ENCODE peak calls at places on chromosomes 11 and 22, in seven cellular contexts. M is naive thymus-derived CD4-positive, alpha-beta T cell; P is NCI-H82; U is mesendoderm; Q is GM04503; J is EL; Z is A549. L is an unnamed sample.
A peak's percentile ranks its signal among the peaks of the same experiment; 100 is the strongest.

GRCh38 chr22:32918741-32919140 is 117.2 kb downstream of the TIMP3 start:
- DNase-seq in Q (no peak), M (no peak), J (no peak), P (no peak), Z (no peak), U (no peak), L (no peak)

GRCh38 chr22:43047605-43048004 is 32.7 kb upstream of the PACSIN2 start:
- DNase-seq in M (no peak), U (no peak), J (no peak), Z (no peak), P (peak; percentile 44), Q (no peak), L (no peak)

GRCh38 chr11:8794677-8795103 is 112.1 kb downstream of the RPL27A start:
- DNase-seq in J (no peak), P (peak; percentile 61), M (no peak), Q (no peak), U (peak; percentile 63), Z (no peak), L (no peak)

GRCh38 chr22:30422481-30423295 is 2.9 kb upstream of the MTFP1 start:
- DNase-seq in U (peak; percentile 95), Z (peak; percentile 75), Q (peak; percentile 82), P (no peak), M (peak; percentile 57), J (peak; percentile 98), L (peak; percentile 76)

GRCh38 chr11:118287006-118287405 is 17.5 kb upstream of the CD3E start:
- DNase-seq in M (no peak), U (no peak), P (no peak), J (peak; percentile 38), Z (no peak), Q (peak; percentile 7), L (no peak)

GRCh38 chr11:112174789-112175595 is at the start of gene BCO2:
- DNase-seq in U (peak; percentile 70), Q (peak; percentile 26), Z (peak; percentile 51), P (peak; percentile 82), M (peak; percentile 29), J (peak; percentile 73), L (peak; percentile 82)

GRCh38 chr11:74842967-74843366 is 94.3 kb downstream of the RNF169 start:
- DNase-seq in M (no peak), U (no peak), P (no peak), Q (no peak), Z (no peak), J (no peak), L (no peak)

GRCh38 chr11:64501500-64502427 is 89.3 kb upstream of the SLC22A12 start:
- DNase-seq in Z (no peak), U (no peak), M (no peak), Q (no peak), J (no peak), P (no peak), L (no peak)

GRCh38 chr22:32926600-32926999 is 125.1 kb downstream of the TIMP3 start:
- DNase-seq in J (peak; percentile 29), Q (no peak), M (no peak), P (peak; percentile 64), U (peak; percentile 60), Z (peak; percentile 3), L (peak; percentile 55)

GRCh38 chr22:24926849-24927579 is 19.5 kb downstream of the LHFPL7 start:
- DNase-seq in M (no peak), Z (no peak), P (no peak), U (no peak), Q (no peak), J (peak; percentile 23), L (no peak)

GRCh38 chr22:36368359-36368983 is 19.3 kb downstream of the MYH9 start:
- DNase-seq in Q (peak; percentile 54), M (no peak), Z (no peak), J (peak; percentile 97), U (peak; percentile 99), P (peak; percentile 34), L (peak; percentile 85)

GRCh38 chr11:111836162-111836561 is 35.2 kb downstream of the ALG9 start:
- DNase-seq in U (no peak), P (no peak), M (no peak), Z (no peak), Q (no peak), J (no peak), L (no peak)

GRCh38 chr11:33387996-33388395 is 130.8 kb downstream of the HIPK3 start:
- DNase-seq in Q (no peak), U (no peak), P (no peak), J (no peak), Z (no peak), M (no peak), L (no peak)

GRCh38 chr22:50546326-50547230 is 879 bp downstream of the KLHDC7B start:
- DNase-seq in P (no peak), Z (no peak), Q (no peak), M (no peak), U (no peak), J (no peak), L (peak; percentile 9)

GRCh38 chr11:72634472-72635095 is 39.6 kb downstream of the PDE2A start:
- DNase-seq in U (no peak), Z (no peak), Q (no peak), P (no peak), J (no peak), M (no peak), L (no peak)

GRCh38 chr11:23520226-23520960 is 660.1 kb upstream of the CCDC179 start:
- DNase-seq in M (no peak), U (no peak), J (no peak), P (no peak), Q (no peak), Z (no peak), L (no peak)

GRCh38 chr22:48781868-48782267 is 1045.8 kb downstream of the BRD1 start:
- DNase-seq in J (no peak), P (no peak), M (no peak), U (no peak), Z (no peak), Q (no peak), L (no peak)

GRCh38 chr11:110022548-110022947 is 70.6 kb upstream of the ZC3H12C start:
- DNase-seq in Z (no peak), U (no peak), J (no peak), M (no peak), Q (no peak), P (no peak), L (peak; percentile 15)

GRCh38 chr22:28600546-28601143 is 79.0 kb downstream of the TTC28 start:
- DNase-seq in J (peak; percentile 54), P (peak; percentile 67), M (no peak), Z (peak; percentile 11), Q (no peak), U (peak; percentile 52), L (peak; percentile 40)

GRCh38 chr11:46826310-46827044 is 19.6 kb downstream of the CKAP5 start:
- DNase-seq in U (peak; percentile 91), Z (peak; percentile 54), Q (peak; percentile 25), J (peak; percentile 82), P (peak; percentile 84), M (peak; percentile 72), L (peak; percentile 94)

GRCh38 chr22:50326959-50327710 is at the start of gene DENND6B:
- DNase-seq in Q (no peak), U (peak; percentile 78), P (peak; percentile 81), J (peak; percentile 82), Z (peak; percentile 49), M (peak; percentile 86), L (peak; percentile 96)

GRCh38 chr22:50191041-50191740 is 5.5 kb downstream of the TRABD start:
- DNase-seq in M (no peak), P (no peak), Q (no peak), Z (no peak), U (no peak), J (no peak), L (no peak)

GRCh38 chr11:2302844-2303626 is 1.2 kb downstream of the TSPAN32 start:
- DNase-seq in Q (no peak), U (no peak), P (no peak), Z (no peak), M (no peak), J (no peak), L (no peak)

GRCh38 chr11:97756571-97757335 is 1264.0 kb upstream of the CNTN5 start:
- DNase-seq in P (no peak), Z (no peak), U (no peak), J (no peak), Q (no peak), M (no peak), L (no peak)

GRCh38 chr11:113991718-113992458 is 17.0 kb downstream of the HTR3A start:
- DNase-seq in J (peak; percentile 5), M (no peak), Z (no peak), Q (no peak), P (peak; percentile 91), U (no peak), L (no peak)

GRCh38 chr11:122157540-122158173 is 41.6 kb upstream of the BLID start:
- DNase-seq in U (no peak), Z (no peak), P (no peak), M (no peak), J (no peak), Q (no peak), L (no peak)

GRCh38 chr11:297666-298405 is 1.5 kb downstream of the IFITM5 start:
- DNase-seq in P (no peak), U (no peak), J (no peak), Q (no peak), M (peak; percentile 28), Z (no peak), L (peak; percentile 79)

GRCh38 chr11:78350101-78350645 is 67.4 kb downstream of the GAB2 start:
- DNase-seq in U (peak; percentile 64), Q (no peak), M (no peak), P (peak; percentile 62), J (peak; percentile 18), Z (no peak), L (no peak)

GRCh38 chr11:44005956-44006355 is 41.8 kb upstream of the ACCSL start:
- DNase-seq in U (no peak), P (no peak), Q (no peak), M (no peak), J (no peak), Z (no peak), L (peak; percentile 4)